ENCODE peak calls at places on chromosomes 7 and 10, in seven cellular contexts. C is HEK293T; R is activated T-cell treated with anti-CD3 and anti-CD28 coated beads, Interleukin-2, amount 50 U/mL, for 24 hours; L is heart right ventricle; B is stimulated activated CD8-positive, alpha-beta memory T cell treated with anti-CD3 and anti-CD28 coated beads, Interleukin-7, amount 100 ng/mL, for 24 hours; O is Calu3; X is H1. S is an unnamed sample.

GRCh38 chr10:6144609-6145413 is 56.0 kb downstream of the RBM17 start:
- DNase-seq in X (no peak), R (peak), L (peak), O (peak), B (peak), C (peak), S (peak)

GRCh38 chr7:99404235-99404976 is 4.0 kb downstream of the PDAP1 start:
- DNase-seq in X (no peak), B (no peak), L (no peak), C (no peak), R (no peak), O (no peak), S (no peak)

GRCh38 chr10:119441921-119442757 is 100.4 kb downstream of the RGS10 start:
- DNase-seq in O (no peak), R (no peak), C (no peak), X (no peak), L (no peak), B (no peak), S (no peak)

GRCh38 chr7:149780636-149781419 is 7.4 kb upstream of the ZNF467 start:
- DNase-seq in B (no peak), R (no peak), X (no peak), L (no peak), C (no peak), O (no peak), S (no peak)

GRCh38 chr7:6530626-6531491 is 20.4 kb downstream of the GRID2IP start:
- DNase-seq in O (no peak), L (no peak), C (peak), X (no peak), B (peak), R (peak), S (peak)

GRCh38 chr7:155487509-155488482 is 29.9 kb downstream of the EN2 start:
- DNase-seq in R (no peak), C (no peak), O (no peak), B (no peak), X (no peak), L (no peak), S (no peak)

GRCh38 chr10:132652446-132652845 is 114.9 kb downstream of the INPP5A start:
- DNase-seq in R (no peak), C (no peak), L (no peak), X (no peak), B (no peak), O (no peak), S (no peak)

GRCh38 chr7:124033807-124034753 is 1.2 kb upstream of the TMEM229A start:
- DNase-seq in B (no peak), X (no peak), O (no peak), L (no peak), C (no peak), R (no peak), S (no peak)

GRCh38 chr10:126063353-126063791 is 167.0 kb downstream of the FANK1 start:
- DNase-seq in O (no peak), C (no peak), X (no peak), B (no peak), L (no peak), R (no peak), S (no peak)

GRCh38 chr10:22171131-22171530 is 46.7 kb downstream of the EBLN1 start:
- DNase-seq in B (no peak), O (no peak), X (no peak), C (no peak), R (no peak), L (no peak), S (no peak)

GRCh38 chr10:111114931-111115500 is 38.2 kb downstream of the ADRA2A start:
- DNase-seq in X (no peak), C (no peak), L (no peak), B (no peak), R (no peak), O (no peak), S (no peak)

GRCh38 chr10:127407551-127407950 is 141.6 kb upstream of the NPS start:
- DNase-seq in O (no peak), X (no peak), L (no peak), B (no peak), R (no peak), C (no peak), S (no peak)

GRCh38 chr10:124131176-124131575 is 37.8 kb upstream of the CHST15 start:
- DNase-seq in R (no peak), C (no peak), O (no peak), X (no peak), L (no peak), B (no peak), S (no peak)

GRCh38 chr7:109844362-109844761 is 1246.6 kb upstream of the LRRN3 start:
- DNase-seq in L (no peak), X (no peak), O (peak), B (no peak), C (no peak), R (no peak), S (no peak)

GRCh38 chr10:123429631-123430257 is 236.4 kb upstream of the GPR26 start:
- DNase-seq in B (no peak), O (no peak), L (no peak), X (no peak), R (no peak), C (no peak), S (no peak)

GRCh38 chr10:49089789-49090595 is 25.3 kb downstream of the VSTM4 start:
- DNase-seq in O (no peak), L (no peak), R (no peak), C (no peak), B (no peak), X (no peak), S (no peak)